ENCODE peak calls at places on chromosome 12, in ten cellular contexts. One of them, this sample, is unnamed. For H3K4me1, the result is how much of the 10 kb centered on the place peaks cover.

GRCh38 chr12:98060421-98060820 is 455.0 kb upstream of the TMPO start:
- DNase-seq in heart left ventricle: no peak
- DNase-seq in left ventricle myocardium inferior: no peak
- DNase-seq in psoas muscle: no peak
- DNase-seq in aorta: no peak
- DNase-seq in mesenchymal stem cell: no peak
- DNase-seq in SK-N-SH: no peak
- DNase-seq in gastrocnemius medialis: no peak
- DNase-seq in breast epithelium: no peak
- DNase-seq in neural progenitor cell: no peak
- DNase-seq in this sample: no peak

GRCh38 chr12:120361506-120362208 is 7.3 kb downstream of the MSI1 start:
- DNase-seq in psoas muscle: peak
- DNase-seq in left ventricle myocardium inferior: peak
- DNase-seq in aorta: peak
- DNase-seq in gastrocnemius medialis: no peak
- DNase-seq in heart left ventricle: peak
- DNase-seq in breast epithelium: no peak
- DNase-seq in mesenchymal stem cell: peak
- DNase-seq in SK-N-SH: peak
- DNase-seq in neural progenitor cell: peak
- DNase-seq in this sample: peak

GRCh38 chr12:114936148-114937099 is 252.4 kb upstream of the TBX3 start:
- DNase-seq in neural progenitor cell: no peak
- DNase-seq in SK-N-SH: no peak
- DNase-seq in gastrocnemius medialis: no peak
- DNase-seq in psoas muscle: no peak
- DNase-seq in heart left ventricle: no peak
- DNase-seq in aorta: no peak
- DNase-seq in left ventricle myocardium inferior: no peak
- DNase-seq in breast epithelium: no peak
- DNase-seq in mesenchymal stem cell: peak
- DNase-seq in this sample: no peak

GRCh38 chr12:54398995-54399793 is 14.7 kb upstream of the ZNF385A start:
- DNase-seq in left ventricle myocardium inferior: peak
- DNase-seq in heart left ventricle: peak
- DNase-seq in gastrocnemius medialis: peak
- DNase-seq in aorta: peak
- DNase-seq in breast epithelium: peak
- DNase-seq in neural progenitor cell: peak
- DNase-seq in mesenchymal stem cell: peak
- DNase-seq in SK-N-SH: peak
- DNase-seq in psoas muscle: peak
- DNase-seq in this sample: peak

GRCh38 chr12:58833844-58834243 is 86.5 kb downstream of the LRIG3 start:
- DNase-seq in aorta: no peak
- DNase-seq in gastrocnemius medialis: no peak
- DNase-seq in SK-N-SH: no peak
- DNase-seq in mesenchymal stem cell: no peak
- DNase-seq in heart left ventricle: no peak
- DNase-seq in psoas muscle: no peak
- DNase-seq in breast epithelium: no peak
- DNase-seq in neural progenitor cell: no peak
- DNase-seq in left ventricle myocardium inferior: no peak
- DNase-seq in this sample: no peak

GRCh38 chr12:132718644-132719043 is 8.0 kb downstream of the PGAM5 start:
- DNase-seq in heart left ventricle: no peak
- DNase-seq in left ventricle myocardium inferior: no peak
- DNase-seq in neural progenitor cell: no peak
- DNase-seq in gastrocnemius medialis: no peak
- DNase-seq in mesenchymal stem cell: no peak
- DNase-seq in SK-N-SH: no peak
- DNase-seq in aorta: no peak
- DNase-seq in psoas muscle: no peak
- DNase-seq in breast epithelium: no peak
- DNase-seq in this sample: peak

GRCh38 chr12:80412343-80412953 is 31.6 kb upstream of the PTPRQ start:
- DNase-seq in gastrocnemius medialis: no peak
- DNase-seq in left ventricle myocardium inferior: no peak
- DNase-seq in neural progenitor cell: peak
- DNase-seq in breast epithelium: no peak
- DNase-seq in aorta: no peak
- DNase-seq in psoas muscle: no peak
- DNase-seq in heart left ventricle: no peak
- DNase-seq in SK-N-SH: peak
- DNase-seq in mesenchymal stem cell: peak
- DNase-seq in this sample: no peak

GRCh38 chr12:130765186-130765659 is 49.1 kb upstream of the RIMBP2 start:
- DNase-seq in heart left ventricle: no peak
- DNase-seq in gastrocnemius medialis: no peak
- DNase-seq in neural progenitor cell: no peak
- DNase-seq in breast epithelium: no peak
- DNase-seq in left ventricle myocardium inferior: no peak
- DNase-seq in aorta: no peak
- DNase-seq in SK-N-SH: no peak
- DNase-seq in psoas muscle: no peak
- DNase-seq in mesenchymal stem cell: peak
- DNase-seq in this sample: no peak

GRCh38 chr12:81245918-81246611 is 168.2 kb downstream of the ACSS3 start:
- DNase-seq in breast epithelium: no peak
- DNase-seq in gastrocnemius medialis: no peak
- DNase-seq in heart left ventricle: no peak
- DNase-seq in mesenchymal stem cell: peak
- DNase-seq in SK-N-SH: no peak
- DNase-seq in left ventricle myocardium inferior: no peak
- DNase-seq in neural progenitor cell: peak
- DNase-seq in psoas muscle: no peak
- DNase-seq in aorta: no peak
- DNase-seq in this sample: no peak

GRCh38 chr12:44076892-44077291 is 241.0 kb downstream of the TMEM117 start:
- DNase-seq in breast epithelium: no peak
- DNase-seq in aorta: no peak
- DNase-seq in psoas muscle: no peak
- DNase-seq in heart left ventricle: no peak
- DNase-seq in left ventricle myocardium inferior: no peak
- DNase-seq in neural progenitor cell: no peak
- DNase-seq in SK-N-SH: no peak
- DNase-seq in gastrocnemius medialis: no peak
- DNase-seq in mesenchymal stem cell: no peak
- DNase-seq in this sample: no peak

GRCh38 chr12:41190360-41190759 is 2.2 kb downstream of the PDZRN4 start:
- DNase-seq in aorta: no peak
- DNase-seq in SK-N-SH: peak
- DNase-seq in heart left ventricle: no peak
- DNase-seq in breast epithelium: no peak
- DNase-seq in neural progenitor cell: peak
- DNase-seq in psoas muscle: no peak
- DNase-seq in left ventricle myocardium inferior: no peak
- DNase-seq in mesenchymal stem cell: peak
- DNase-seq in gastrocnemius medialis: no peak
- DNase-seq in this sample: no peak

GRCh38 chr12:45974883-45975282 is 15.5 kb downstream of the SCAF11 start:
- DNase-seq in left ventricle myocardium inferior: no peak
- DNase-seq in heart left ventricle: no peak
- DNase-seq in neural progenitor cell: no peak
- DNase-seq in SK-N-SH: no peak
- DNase-seq in mesenchymal stem cell: no peak
- DNase-seq in psoas muscle: no peak
- DNase-seq in breast epithelium: no peak
- DNase-seq in aorta: no peak
- DNase-seq in gastrocnemius medialis: no peak
- DNase-seq in this sample: no peak

GRCh38 chr12:38149395-38150073 is 167.0 kb upstream of the ALG10B start:
- DNase-seq in SK-N-SH: no peak
- DNase-seq in heart left ventricle: no peak
- DNase-seq in breast epithelium: no peak
- DNase-seq in neural progenitor cell: no peak
- DNase-seq in gastrocnemius medialis: no peak
- DNase-seq in aorta: no peak
- DNase-seq in left ventricle myocardium inferior: no peak
- DNase-seq in mesenchymal stem cell: no peak
- DNase-seq in psoas muscle: no peak
- DNase-seq in this sample: no peak

GRCh38 chr12:16352481-16352880 is 5.0 kb downstream of the MGST1 start:
- DNase-seq in psoas muscle: no peak
- DNase-seq in left ventricle myocardium inferior: no peak
- DNase-seq in breast epithelium: no peak
- DNase-seq in neural progenitor cell: no peak
- DNase-seq in heart left ventricle: no peak
- DNase-seq in mesenchymal stem cell: peak
- DNase-seq in aorta: no peak
- DNase-seq in SK-N-SH: no peak
- DNase-seq in gastrocnemius medialis: no peak
- DNase-seq in this sample: no peak

GRCh38 chr12:6229823-6230222 is 29.6 kb downstream of the CD9 start:
- DNase-seq in aorta: peak
- DNase-seq in gastrocnemius medialis: peak
- DNase-seq in SK-N-SH: no peak
- DNase-seq in left ventricle myocardium inferior: peak
- DNase-seq in mesenchymal stem cell: peak
- DNase-seq in heart left ventricle: peak
- DNase-seq in neural progenitor cell: no peak
- DNase-seq in breast epithelium: no peak
- DNase-seq in psoas muscle: peak
- DNase-seq in this sample: no peak
- H3K27ac ChIP-seq in aorta: peak
- H3K27ac ChIP-seq in gastrocnemius medialis: peak
- H3K27ac ChIP-seq in SK-N-SH: peak
- H3K27ac ChIP-seq in left ventricle myocardium inferior: peak
- H3K27ac ChIP-seq in mesenchymal stem cell: peak
- H3K27ac ChIP-seq in heart left ventricle: peak
- H3K27ac ChIP-seq in neural progenitor cell: no peak
- H3K27ac ChIP-seq in breast epithelium: peak
- H3K27ac ChIP-seq in psoas muscle: peak
- H3K27ac ChIP-seq in this sample: peak

GRCh38 chr12:89946518-89946917 is 237.9 kb upstream of the ATP2B1 start:
- DNase-seq in psoas muscle: no peak
- DNase-seq in left ventricle myocardium inferior: no peak
- DNase-seq in mesenchymal stem cell: no peak
- DNase-seq in heart left ventricle: no peak
- DNase-seq in breast epithelium: no peak
- DNase-seq in neural progenitor cell: no peak
- DNase-seq in SK-N-SH: no peak
- DNase-seq in gastrocnemius medialis: no peak
- DNase-seq in aorta: no peak
- DNase-seq in this sample: no peak

GRCh38 chr12:89949457-89950195 is 241.0 kb upstream of the ATP2B1 start:
- DNase-seq in mesenchymal stem cell: peak
- DNase-seq in aorta: no peak
- DNase-seq in heart left ventricle: peak
- DNase-seq in gastrocnemius medialis: no peak
- DNase-seq in breast epithelium: no peak
- DNase-seq in SK-N-SH: no peak
- DNase-seq in neural progenitor cell: no peak
- DNase-seq in psoas muscle: no peak
- DNase-seq in left ventricle myocardium inferior: no peak
- DNase-seq in this sample: no peak

GRCh38 chr12:89948266-89949175 is 239.9 kb upstream of the ATP2B1 start:
- DNase-seq in mesenchymal stem cell: no peak
- DNase-seq in breast epithelium: no peak
- DNase-seq in gastrocnemius medialis: no peak
- DNase-seq in aorta: no peak
- DNase-seq in psoas muscle: no peak
- DNase-seq in heart left ventricle: no peak
- DNase-seq in SK-N-SH: no peak
- DNase-seq in left ventricle myocardium inferior: no peak
- DNase-seq in neural progenitor cell: no peak
- DNase-seq in this sample: no peak

GRCh38 chr12:89945123-89945522 is 236.5 kb upstream of the ATP2B1 start:
- DNase-seq in SK-N-SH: no peak
- DNase-seq in breast epithelium: no peak
- DNase-seq in mesenchymal stem cell: no peak
- DNase-seq in gastrocnemius medialis: no peak
- DNase-seq in psoas muscle: no peak
- DNase-seq in left ventricle myocardium inferior: no peak
- DNase-seq in aorta: no peak
- DNase-seq in heart left ventricle: no peak
- DNase-seq in neural progenitor cell: no peak
- DNase-seq in this sample: no peak

GRCh38 chr12:89947437-89948265 is 239.0 kb upstream of the ATP2B1 start:
- DNase-seq in gastrocnemius medialis: no peak
- DNase-seq in aorta: no peak
- DNase-seq in left ventricle myocardium inferior: no peak
- DNase-seq in psoas muscle: no peak
- DNase-seq in mesenchymal stem cell: peak
- DNase-seq in neural progenitor cell: no peak
- DNase-seq in breast epithelium: no peak
- DNase-seq in heart left ventricle: no peak
- DNase-seq in SK-N-SH: no peak
- DNase-seq in this sample: no peak
- H3K4me3 ChIP-seq in gastrocnemius medialis: no peak
- H3K4me3 ChIP-seq in aorta: peak
- H3K4me3 ChIP-seq in left ventricle myocardium inferior: no peak
- H3K4me3 ChIP-seq in psoas muscle: no peak
- H3K4me3 ChIP-seq in mesenchymal stem cell: no peak
- H3K4me3 ChIP-seq in neural progenitor cell: no peak
- H3K4me3 ChIP-seq in breast epithelium: peak
- H3K4me3 ChIP-seq in heart left ventricle: no peak
- H3K4me3 ChIP-seq in SK-N-SH: peak
- H3K4me3 ChIP-seq in this sample: no peak

GRCh38 chr12:13066459-13066858 is 22.3 kb downstream of the FAM234B start:
- DNase-seq in breast epithelium: no peak
- DNase-seq in left ventricle myocardium inferior: no peak
- DNase-seq in SK-N-SH: no peak
- DNase-seq in heart left ventricle: no peak
- DNase-seq in aorta: no peak
- DNase-seq in psoas muscle: no peak
- DNase-seq in mesenchymal stem cell: no peak
- DNase-seq in gastrocnemius medialis: no peak
- DNase-seq in neural progenitor cell: no peak
- DNase-seq in this sample: no peak
- H3K4me1 ChIP-seq in breast epithelium: under half
- H3K4me1 ChIP-seq in left ventricle myocardium inferior: under half
- H3K4me1 ChIP-seq in SK-N-SH: under half
- H3K4me1 ChIP-seq in heart left ventricle: under half
- H3K4me1 ChIP-seq in aorta: under half
- H3K4me1 ChIP-seq in psoas muscle: under half
- H3K4me1 ChIP-seq in mesenchymal stem cell: under half
- H3K4me1 ChIP-seq in gastrocnemius medialis: under half
- H3K4me1 ChIP-seq in neural progenitor cell: under half
- H3K4me1 ChIP-seq in this sample: under half

GRCh38 chr12:6540181-6540877 is 6.0 kb downstream of the GAPDH start:
- DNase-seq in aorta: peak
- DNase-seq in SK-N-SH: peak
- DNase-seq in psoas muscle: peak
- DNase-seq in gastrocnemius medialis: peak
- DNase-seq in neural progenitor cell: peak
- DNase-seq in left ventricle myocardium inferior: peak
- DNase-seq in mesenchymal stem cell: peak
- DNase-seq in breast epithelium: peak
- DNase-seq in heart left ventricle: peak
- DNase-seq in this sample: no peak
- H3K27ac ChIP-seq in aorta: peak
- H3K27ac ChIP-seq in SK-N-SH: no peak
- H3K27ac ChIP-seq in psoas muscle: peak
- H3K27ac ChIP-seq in gastrocnemius medialis: peak
- H3K27ac ChIP-seq in neural progenitor cell: peak
- H3K27ac ChIP-seq in left ventricle myocardium inferior: peak
- H3K27ac ChIP-seq in mesenchymal stem cell: peak
- H3K27ac ChIP-seq in breast epithelium: peak
- H3K27ac ChIP-seq in heart left ventricle: peak
- H3K27ac ChIP-seq in this sample: no peak

GRCh38 chr12:1795785-1796514 is 24.4 kb upstream of the LRTM2 start:
- DNase-seq in neural progenitor cell: peak
- DNase-seq in breast epithelium: peak
- DNase-seq in aorta: peak
- DNase-seq in gastrocnemius medialis: peak
- DNase-seq in left ventricle myocardium inferior: peak
- DNase-seq in SK-N-SH: peak
- DNase-seq in heart left ventricle: peak
- DNase-seq in psoas muscle: peak
- DNase-seq in mesenchymal stem cell: peak
- DNase-seq in this sample: peak
- H3K4me3 ChIP-seq in neural progenitor cell: no peak
- H3K4me3 ChIP-seq in breast epithelium: peak
- H3K4me3 ChIP-seq in aorta: peak
- H3K4me3 ChIP-seq in gastrocnemius medialis: peak
- H3K4me3 ChIP-seq in left ventricle myocardium inferior: peak
- H3K4me3 ChIP-seq in SK-N-SH: no peak
- H3K4me3 ChIP-seq in heart left ventricle: peak
- H3K4me3 ChIP-seq in psoas muscle: peak
- H3K4me3 ChIP-seq in mesenchymal stem cell: no peak
- H3K4me3 ChIP-seq in this sample: peak

This sample was measured in pancreas.